ENCODE peak calls at places on chromosomes 12 and 14, in five cellular contexts. One of them, this sample, is unnamed.

GRCh38 chr14:23573384-23573783 is 5.2 kb downstream of the JPH4 start:
- DNase-seq in IMR-90: no peak
- DNase-seq in HCT116: no peak
- DNase-seq in lower lobe of right lung: no peak
- DNase-seq in B cell: no peak
- DNase-seq in this sample: no peak

GRCh38 chr12:99985129-99985570 is 414 bp upstream of the ANKS1B start:
- DNase-seq in HCT116: no peak
- DNase-seq in lower lobe of right lung: no peak
- DNase-seq in B cell: no peak
- DNase-seq in IMR-90: no peak
- DNase-seq in this sample: no peak

GRCh38 chr14:34324363-34324795 is 137.7 kb downstream of the SPTSSA start:
- DNase-seq in HCT116: peak
- DNase-seq in IMR-90: peak
- DNase-seq in lower lobe of right lung: no peak
- DNase-seq in B cell: no peak
- DNase-seq in this sample: peak

GRCh38 chr12:89965993-89966392 is 257.4 kb upstream of the ATP2B1 start:
- DNase-seq in lower lobe of right lung: no peak
- DNase-seq in B cell: no peak
- DNase-seq in HCT116: no peak
- DNase-seq in IMR-90: no peak
- DNase-seq in this sample: no peak

GRCh38 chr14:99596071-99596627 is 7.9 kb downstream of the CCDC85C start:
- DNase-seq in lower lobe of right lung: peak
- DNase-seq in IMR-90: no peak
- DNase-seq in HCT116: no peak
- DNase-seq in B cell: no peak
- DNase-seq in this sample: no peak

GRCh38 chr12:106831699-106832098 is 57.2 kb downstream of the RIC8B start:
- DNase-seq in lower lobe of right lung: no peak
- DNase-seq in HCT116: no peak
- DNase-seq in B cell: no peak
- DNase-seq in IMR-90: no peak
- DNase-seq in this sample: no peak

GRCh38 chr14:69535230-69535848 is 39.3 kb downstream of the CCDC177 start:
- DNase-seq in IMR-90: peak
- DNase-seq in HCT116: peak
- DNase-seq in lower lobe of right lung: no peak
- DNase-seq in B cell: no peak
- DNase-seq in this sample: no peak

GRCh38 chr12:121894633-121895032 is 6.0 kb downstream of the PSMD9 start:
- DNase-seq in B cell: no peak
- DNase-seq in IMR-90: peak
- DNase-seq in HCT116: no peak
- DNase-seq in lower lobe of right lung: no peak
- DNase-seq in this sample: no peak

GRCh38 chr14:96204151-96205058 is at the start of gene BDKRB2:
- DNase-seq in IMR-90: peak
- DNase-seq in HCT116: peak
- DNase-seq in B cell: no peak
- DNase-seq in lower lobe of right lung: peak
- DNase-seq in this sample: peak

GRCh38 chr12:51871126-51871525 is 16.8 kb upstream of the ANKRD33 start:
- DNase-seq in IMR-90: no peak
- DNase-seq in lower lobe of right lung: peak
- DNase-seq in B cell: no peak
- DNase-seq in HCT116: no peak
- DNase-seq in this sample: no peak

GRCh38 chr14:77641534-77642341 is 25.3 kb upstream of the SPTLC2 start:
- DNase-seq in lower lobe of right lung: peak
- DNase-seq in HCT116: no peak
- DNase-seq in IMR-90: peak
- DNase-seq in B cell: peak
- DNase-seq in this sample: peak

GRCh38 chr14:68657300-68658028 is 135.4 kb downstream of the ZFP36L1 start:
- DNase-seq in HCT116: no peak
- DNase-seq in lower lobe of right lung: no peak
- DNase-seq in IMR-90: no peak
- DNase-seq in B cell: no peak
- DNase-seq in this sample: no peak

GRCh38 chr12:93572712-93573551 is 457 bp downstream of the SOCS2 start:
- DNase-seq in lower lobe of right lung: peak
- DNase-seq in HCT116: no peak
- DNase-seq in B cell: no peak
- DNase-seq in IMR-90: peak
- DNase-seq in this sample: peak

GRCh38 chr12:12612403-12612802 is 727 bp downstream of the CREBL2 start:
- DNase-seq in IMR-90: peak
- DNase-seq in B cell: no peak
- DNase-seq in HCT116: no peak
- DNase-seq in lower lobe of right lung: no peak
- DNase-seq in this sample: peak

GRCh38 chr12:68162374-68162773 is 2.8 kb upstream of the IFNG start:
- DNase-seq in B cell: no peak
- DNase-seq in lower lobe of right lung: no peak
- DNase-seq in HCT116: no peak
- DNase-seq in IMR-90: no peak
- DNase-seq in this sample: no peak

GRCh38 chr12:65609359-65609771 is 214.9 kb upstream of the HMGA2 start:
- DNase-seq in IMR-90: peak
- DNase-seq in HCT116: peak
- DNase-seq in lower lobe of right lung: no peak
- DNase-seq in B cell: no peak
- DNase-seq in this sample: no peak

GRCh38 chr12:56282581-56282980 is 15.8 kb downstream of the COQ10A start:
- DNase-seq in IMR-90: no peak
- DNase-seq in HCT116: no peak
- DNase-seq in B cell: no peak
- DNase-seq in lower lobe of right lung: no peak
- DNase-seq in this sample: no peak

GRCh38 chr12:48978291-48978740 is at the start of gene WNT1:
- DNase-seq in HCT116: no peak
- DNase-seq in lower lobe of right lung: no peak
- DNase-seq in IMR-90: no peak
- DNase-seq in B cell: no peak
- DNase-seq in this sample: no peak

GRCh38 chr12:16350682-16351081 is 3.2 kb downstream of the MGST1 start:
- DNase-seq in IMR-90: peak
- DNase-seq in HCT116: peak
- DNase-seq in lower lobe of right lung: peak
- DNase-seq in B cell: no peak
- DNase-seq in this sample: no peak

GRCh38 chr12:56581418-56582145 is 48.5 kb downstream of the BAZ2A start:
- DNase-seq in HCT116: no peak
- DNase-seq in B cell: no peak
- DNase-seq in lower lobe of right lung: no peak
- DNase-seq in IMR-90: peak
- DNase-seq in this sample: peak

GRCh38 chr14:62158779-62159178 is 396.6 kb downstream of the SNAPC1 start:
- DNase-seq in B cell: no peak
- DNase-seq in IMR-90: no peak
- DNase-seq in HCT116: no peak
- DNase-seq in lower lobe of right lung: no peak
- DNase-seq in this sample: no peak

GRCh38 chr14:73223049-73223448 is 14.3 kb upstream of the PAPLN start:
- DNase-seq in HCT116: no peak
- DNase-seq in IMR-90: no peak
- DNase-seq in lower lobe of right lung: no peak
- DNase-seq in B cell: no peak
- DNase-seq in this sample: peak

GRCh38 chr12:105053116-105053572 is 31.1 kb downstream of the ALDH1L2 start:
- DNase-seq in B cell: peak
- DNase-seq in HCT116: peak
- DNase-seq in IMR-90: peak
- DNase-seq in lower lobe of right lung: peak
- DNase-seq in this sample: peak

GRCh38 chr12:57627504-57628279 is 5.3 kb downstream of the B4GALNT1 start:
- DNase-seq in B cell: no peak
- DNase-seq in lower lobe of right lung: no peak
- DNase-seq in IMR-90: no peak
- DNase-seq in HCT116: no peak
- DNase-seq in this sample: peak

GRCh38 chr12:102474438-102475064 is 5.8 kb downstream of the IGF1 start:
- DNase-seq in B cell: no peak
- DNase-seq in HCT116: peak
- DNase-seq in lower lobe of right lung: no peak
- DNase-seq in IMR-90: peak
- DNase-seq in this sample: peak

GRCh38 chr14:96038920-96039632 is at the start of gene C14orf132:
- DNase-seq in lower lobe of right lung: peak
- DNase-seq in HCT116: peak
- DNase-seq in IMR-90: peak
- DNase-seq in B cell: no peak
- DNase-seq in this sample: peak

DNA sequence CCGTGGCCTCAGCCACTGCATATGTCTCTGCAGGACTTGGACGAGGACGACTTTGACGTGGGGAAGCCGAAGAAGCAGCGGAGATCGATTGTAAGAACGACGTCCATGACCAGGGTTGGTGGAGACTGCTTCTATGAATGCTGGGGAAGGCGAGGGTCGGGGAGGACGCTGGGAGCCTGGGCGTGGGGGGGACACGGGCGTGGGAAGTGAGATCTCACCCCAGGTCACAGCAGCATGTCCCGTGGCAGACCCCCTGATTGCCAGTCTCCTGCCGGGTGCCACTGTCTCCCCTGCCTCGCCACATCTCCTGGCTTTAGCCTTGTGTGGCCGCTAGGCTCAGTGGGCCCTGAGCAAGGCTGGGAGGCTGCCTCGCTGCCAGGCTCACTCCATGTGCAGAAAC is 29.9 kb upstream of the TEX22 start:
- DNase-seq in IMR-90: no peak
- DNase-seq in HCT116: no peak
- DNase-seq in B cell: no peak
- DNase-seq in lower lobe of right lung: no peak
- DNase-seq in this sample: no peak
- TF ChIP-seq CTCF in IMR-90: no peak
- TF ChIP-seq CTCF in HCT116: no peak
- TF ChIP-seq CTCF in B cell: no peak
- TF ChIP-seq CTCF in lower lobe of right lung: no peak
- TF ChIP-seq CTCF in this sample: no peak

GRCh38 chr14:42047421-42048045 is 440.9 kb downstream of the LRFN5 start:
- DNase-seq in IMR-90: peak
- DNase-seq in HCT116: no peak
- DNase-seq in lower lobe of right lung: no peak
- DNase-seq in B cell: no peak
- DNase-seq in this sample: no peak

DNA sequence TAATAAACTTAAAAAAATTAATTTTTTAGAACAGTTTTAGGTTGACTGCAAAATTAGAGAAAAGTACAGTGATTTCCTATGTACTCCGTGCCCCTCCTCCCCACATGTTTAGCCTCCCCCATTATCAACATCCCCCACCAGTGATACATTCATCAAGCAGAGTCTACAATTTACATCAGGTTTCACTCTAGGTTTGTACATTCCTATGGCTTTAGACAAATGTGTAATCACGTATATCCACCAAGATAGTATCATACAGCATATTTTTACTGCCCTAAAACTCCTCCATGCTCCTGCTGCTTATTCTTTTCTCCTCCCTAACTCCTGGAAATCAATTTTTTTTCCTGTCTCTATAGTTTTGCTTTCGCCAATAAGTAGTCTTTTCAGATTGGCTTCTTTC is 438.7 kb downstream of the LRFN5 start:
- DNase-seq in HCT116: no peak
- DNase-seq in B cell: no peak
- DNase-seq in lower lobe of right lung: no peak
- DNase-seq in IMR-90: peak
- DNase-seq in this sample: no peak
- TF ChIP-seq CTCF in HCT116: no peak
- TF ChIP-seq CTCF in B cell: no peak
- TF ChIP-seq CTCF in lower lobe of right lung: no peak
- TF ChIP-seq CTCF in IMR-90: no peak
- TF ChIP-seq CTCF in this sample: no peak

GRCh38 chr12:53950441-53950781 is 4.3 kb upstream of the HOXC12 start:
- DNase-seq in lower lobe of right lung: no peak
- DNase-seq in B cell: no peak
- DNase-seq in HCT116: no peak
- DNase-seq in IMR-90: no peak
- DNase-seq in this sample: no peak

GRCh38 chr12:53949631-53950440 is 4.9 kb upstream of the HOXC12 start:
- DNase-seq in IMR-90: no peak
- DNase-seq in HCT116: no peak
- DNase-seq in lower lobe of right lung: no peak
- DNase-seq in B cell: no peak
- DNase-seq in this sample: no peak

GRCh38 chr12:53952335-53952694 is 2.4 kb upstream of the HOXC12 start:
- DNase-seq in B cell: no peak
- DNase-seq in lower lobe of right lung: no peak
- DNase-seq in HCT116: no peak
- DNase-seq in IMR-90: no peak
- DNase-seq in this sample: no peak

GRCh38 chr12:53951577-53952334 is 2.9 kb upstream of the HOXC12 start:
- DNase-seq in IMR-90: no peak
- DNase-seq in HCT116: no peak
- DNase-seq in B cell: no peak
- DNase-seq in lower lobe of right lung: no peak
- DNase-seq in this sample: no peak

GRCh38 chr12:53950789-53951576 is 3.7 kb upstream of the HOXC12 start:
- DNase-seq in lower lobe of right lung: no peak
- DNase-seq in B cell: no peak
- DNase-seq in HCT116: no peak
- DNase-seq in IMR-90: no peak
- DNase-seq in this sample: no peak
- TF ChIP-seq CTCF in lower lobe of right lung: no peak
- TF ChIP-seq CTCF in B cell: no peak
- TF ChIP-seq CTCF in HCT116: no peak
- TF ChIP-seq CTCF in IMR-90: no peak
- TF ChIP-seq CTCF in this sample: no peak

GRCh38 chr12:54371328-54372112 is 7.2 kb upstream of the GPR84 start:
- DNase-seq in IMR-90: no peak
- DNase-seq in lower lobe of right lung: no peak
- DNase-seq in B cell: no peak
- DNase-seq in HCT116: no peak
- DNase-seq in this sample: no peak

GRCh38 chr12:54372113-54372806 is 8.0 kb upstream of the GPR84 start:
- DNase-seq in IMR-90: no peak
- DNase-seq in HCT116: no peak
- DNase-seq in lower lobe of right lung: no peak
- DNase-seq in B cell: no peak
- DNase-seq in this sample: no peak

GRCh38 chr12:54369597-54370217 is 5.4 kb upstream of the GPR84 start:
- DNase-seq in HCT116: no peak
- DNase-seq in IMR-90: no peak
- DNase-seq in lower lobe of right lung: no peak
- DNase-seq in B cell: no peak
- DNase-seq in this sample: no peak

GRCh38 chr12:54368709-54369596 is 4.7 kb upstream of the GPR84 start:
- DNase-seq in B cell: peak
- DNase-seq in lower lobe of right lung: peak
- DNase-seq in HCT116: peak
- DNase-seq in IMR-90: peak
- DNase-seq in this sample: peak

GRCh38 chr12:54370218-54370730 is 6.0 kb upstream of the GPR84 start:
- DNase-seq in HCT116: no peak
- DNase-seq in IMR-90: peak
- DNase-seq in lower lobe of right lung: peak
- DNase-seq in B cell: no peak
- DNase-seq in this sample: no peak
- TF ChIP-seq CTCF in HCT116: peak
- TF ChIP-seq CTCF in IMR-90: peak
- TF ChIP-seq CTCF in lower lobe of right lung: peak
- TF ChIP-seq CTCF in B cell: peak
- TF ChIP-seq CTCF in this sample: peak